ENCODE peak calls at places on chromosomes 16 and 17, in five cellular contexts. One of them, this sample, is unnamed.

GRCh38 chr16:55542459-55543082 is 23.9 kb upstream of the CAPNS2 start:
- DNase-seq in adrenal gland: no peak
- DNase-seq in tibial artery: no peak
- DNase-seq in Peyer's patch: no peak
- DNase-seq in OCI-LY7: no peak
- DNase-seq in this sample: no peak

GRCh38 chr17:18129041-18129502 is 20.5 kb downstream of the MYO15A start:
- DNase-seq in OCI-LY7: no peak
- DNase-seq in Peyer's patch: no peak
- DNase-seq in tibial artery: no peak
- DNase-seq in adrenal gland: peak; percentile 45
- DNase-seq in this sample: no peak

GRCh38 chr17:57255776-57256681 is at the start of gene MSI2:
- DNase-seq in Peyer's patch: peak; percentile 98
- DNase-seq in OCI-LY7: peak; percentile 89
- DNase-seq in adrenal gland: peak; percentile 96
- DNase-seq in tibial artery: peak; percentile 95
- DNase-seq in this sample: peak; percentile 90

GRCh38 chr16:57264950-57265371 is 19.5 kb downstream of the PLLP start:
- DNase-seq in Peyer's patch: no peak
- DNase-seq in tibial artery: no peak
- DNase-seq in adrenal gland: no peak
- DNase-seq in OCI-LY7: no peak
- DNase-seq in this sample: no peak

GRCh38 chr16:85149776-85150175 is 37.5 kb upstream of the CIBAR2 start:
- DNase-seq in adrenal gland: peak; percentile 49
- DNase-seq in OCI-LY7: no peak
- DNase-seq in Peyer's patch: no peak
- DNase-seq in tibial artery: no peak
- DNase-seq in this sample: no peak

GRCh38 chr16:48274476-48274875 is 27.1 kb upstream of the ABCC11 start:
- DNase-seq in tibial artery: no peak
- DNase-seq in Peyer's patch: no peak
- DNase-seq in OCI-LY7: no peak
- DNase-seq in adrenal gland: no peak
- DNase-seq in this sample: no peak

GRCh38 chr17:38871247-38871991 is 1.6 kb downstream of the LASP1 start:
- DNase-seq in adrenal gland: peak; percentile 89
- DNase-seq in Peyer's patch: peak; percentile 62
- DNase-seq in tibial artery: peak; percentile 83
- DNase-seq in OCI-LY7: peak; percentile 73
- DNase-seq in this sample: peak; percentile 87

GRCh38 chr17:3801792-3802191 is 804 bp upstream of the ITGAE start:
- DNase-seq in OCI-LY7: no peak
- DNase-seq in adrenal gland: no peak
- DNase-seq in Peyer's patch: no peak
- DNase-seq in tibial artery: no peak
- DNase-seq in this sample: no peak

GRCh38 chr17:34825102-34825501 is 136.2 kb downstream of the CCT6B start:
- DNase-seq in adrenal gland: no peak
- DNase-seq in tibial artery: no peak
- DNase-seq in OCI-LY7: no peak
- DNase-seq in Peyer's patch: no peak
- DNase-seq in this sample: no peak

GRCh38 chr17:4879591-4879990 is 19.7 kb upstream of the C17orf107 start:
- DNase-seq in adrenal gland: no peak
- DNase-seq in tibial artery: no peak
- DNase-seq in Peyer's patch: no peak
- DNase-seq in OCI-LY7: no peak
- DNase-seq in this sample: no peak

GRCh38 chr17:10186771-10187425 is 11.5 kb downstream of the GAS7 start:
- DNase-seq in OCI-LY7: no peak
- DNase-seq in tibial artery: no peak
- DNase-seq in adrenal gland: no peak
- DNase-seq in Peyer's patch: no peak
- DNase-seq in this sample: no peak

GRCh38 chr17:8991514-8992285 is 26.2 kb upstream of the PIK3R5 start:
- DNase-seq in adrenal gland: peak; percentile 70
- DNase-seq in OCI-LY7: peak; percentile 63
- DNase-seq in Peyer's patch: peak; percentile 58
- DNase-seq in tibial artery: peak; percentile 64
- DNase-seq in this sample: peak; percentile 42

GRCh38 chr17:63854709-63855108 is 12.2 kb upstream of the SMARCD2 start:
- DNase-seq in OCI-LY7: no peak
- DNase-seq in adrenal gland: no peak
- DNase-seq in Peyer's patch: no peak
- DNase-seq in tibial artery: no peak
- DNase-seq in this sample: no peak

GRCh38 chr17:74430706-74431567 is 951 bp upstream of the GPRC5C start:
- DNase-seq in Peyer's patch: peak; percentile 28
- DNase-seq in adrenal gland: peak; percentile 86
- DNase-seq in OCI-LY7: no peak
- DNase-seq in tibial artery: peak; percentile 87
- DNase-seq in this sample: peak; percentile 88

GRCh38 chr17:52376137-52376536 is 217.6 kb upstream of the CA10 start:
- DNase-seq in Peyer's patch: no peak
- DNase-seq in adrenal gland: no peak
- DNase-seq in OCI-LY7: no peak
- DNase-seq in tibial artery: no peak
- DNase-seq in this sample: no peak

GRCh38 chr16:642189-643049 is 791 bp downstream of the MCRIP2 start:
- DNase-seq in adrenal gland: peak; percentile 83
- DNase-seq in OCI-LY7: peak; percentile 60
- DNase-seq in tibial artery: no peak
- DNase-seq in Peyer's patch: peak; percentile 68
- DNase-seq in this sample: peak; percentile 77

GRCh38 chr17:60165976-60166375 is 16.2 kb downstream of the CA4 start:
- DNase-seq in Peyer's patch: no peak
- DNase-seq in tibial artery: no peak
- DNase-seq in adrenal gland: no peak
- DNase-seq in OCI-LY7: no peak
- DNase-seq in this sample: no peak

GRCh38 chr17:45293413-45294211 is 23.2 kb downstream of the MAP3K14 start:
- DNase-seq in OCI-LY7: no peak
- DNase-seq in tibial artery: peak; percentile 92
- DNase-seq in Peyer's patch: no peak
- DNase-seq in adrenal gland: peak; percentile 98
- DNase-seq in this sample: no peak

GRCh38 chr17:67400193-67400592 is 23.1 kb downstream of the PITPNC1 start:
- DNase-seq in tibial artery: no peak
- DNase-seq in Peyer's patch: no peak
- DNase-seq in adrenal gland: no peak
- DNase-seq in OCI-LY7: no peak
- DNase-seq in this sample: no peak

GRCh38 chr16:13021996-13022395 is 120.6 kb downstream of the SHISA9 start:
- DNase-seq in OCI-LY7: no peak
- DNase-seq in tibial artery: no peak
- DNase-seq in adrenal gland: no peak
- DNase-seq in Peyer's patch: no peak
- DNase-seq in this sample: no peak

GRCh38 chr16:77077523-77077922 is 113.5 kb upstream of the MON1B start:
- DNase-seq in Peyer's patch: no peak
- DNase-seq in OCI-LY7: no peak
- DNase-seq in tibial artery: no peak
- DNase-seq in adrenal gland: no peak
- DNase-seq in this sample: no peak

GRCh38 chr17:38558751-38559024 is 47.1 kb downstream of the SRCIN1 start:
- DNase-seq in adrenal gland: no peak
- DNase-seq in tibial artery: no peak
- DNase-seq in OCI-LY7: no peak
- DNase-seq in Peyer's patch: no peak
- DNase-seq in this sample: no peak

GRCh38 chr16:75860654-75861053 is 134.4 kb upstream of the CPHXL start:
- DNase-seq in adrenal gland: no peak
- DNase-seq in OCI-LY7: no peak
- DNase-seq in Peyer's patch: no peak
- DNase-seq in tibial artery: no peak
- DNase-seq in this sample: no peak

GRCh38 chr17:1730345-1731193 is 6.1 kb downstream of the WDR81 start:
- DNase-seq in Peyer's patch: no peak
- DNase-seq in adrenal gland: peak; percentile 93
- DNase-seq in tibial artery: peak; percentile 90
- DNase-seq in OCI-LY7: no peak
- DNase-seq in this sample: no peak

GRCh38 chr17:41420134-41420533 is 4.3 kb downstream of the KRT37 start:
- DNase-seq in adrenal gland: no peak
- DNase-seq in OCI-LY7: no peak
- DNase-seq in Peyer's patch: no peak
- DNase-seq in tibial artery: no peak
- DNase-seq in this sample: no peak

GRCh38 chr17:66661857-66662256 is 173.1 kb upstream of the CACNG5 start:
- DNase-seq in adrenal gland: no peak
- DNase-seq in Peyer's patch: no peak
- DNase-seq in OCI-LY7: no peak
- DNase-seq in tibial artery: no peak
- DNase-seq in this sample: no peak

GRCh38 chr17:72400863-72401262 is 280.0 kb downstream of the SOX9 start:
- DNase-seq in OCI-LY7: no peak
- DNase-seq in Peyer's patch: no peak
- DNase-seq in adrenal gland: no peak
- DNase-seq in tibial artery: no peak
- DNase-seq in this sample: no peak

GRCh38 chr16:69618307-69618706 is 52.5 kb downstream of the NFAT5 start:
- DNase-seq in Peyer's patch: no peak
- DNase-seq in tibial artery: no peak
- DNase-seq in OCI-LY7: no peak
- DNase-seq in adrenal gland: no peak
- DNase-seq in this sample: no peak

GRCh38 chr17:37527249-37527851 is 37.7 kb downstream of the DUSP14 start:
- DNase-seq in tibial artery: no peak
- DNase-seq in OCI-LY7: peak; percentile 72
- DNase-seq in Peyer's patch: no peak
- DNase-seq in adrenal gland: peak; percentile 16
- DNase-seq in this sample: peak; percentile 70

GRCh38 chr17:19237389-19238166 is 412 bp downstream of the EPN2 start:
- DNase-seq in Peyer's patch: peak; percentile 25
- DNase-seq in OCI-LY7: no peak
- DNase-seq in adrenal gland: peak; percentile 14
- DNase-seq in tibial artery: peak; percentile 37
- DNase-seq in this sample: peak; percentile 47

GRCh38 chr17:3026125-3026855 is 37.1 kb downstream of the OR1D5 start:
- DNase-seq in Peyer's patch: no peak
- DNase-seq in tibial artery: peak; percentile 15
- DNase-seq in adrenal gland: no peak
- DNase-seq in OCI-LY7: no peak
- DNase-seq in this sample: peak; percentile 25

GRCh38 chr17:55533611-55534010 is 22.4 kb upstream of the SMIM36 start:
- DNase-seq in Peyer's patch: no peak
- DNase-seq in OCI-LY7: no peak
- DNase-seq in tibial artery: no peak
- DNase-seq in adrenal gland: no peak
- DNase-seq in this sample: no peak

GRCh38 chr17:55540414-55541091 is 29.3 kb upstream of the SMIM36 start:
- DNase-seq in Peyer's patch: no peak
- DNase-seq in tibial artery: no peak
- DNase-seq in adrenal gland: no peak
- DNase-seq in OCI-LY7: no peak
- DNase-seq in this sample: no peak

GRCh38 chr17:55531053-55531728 is 19.9 kb upstream of the SMIM36 start:
- DNase-seq in adrenal gland: no peak
- DNase-seq in OCI-LY7: no peak
- DNase-seq in Peyer's patch: no peak
- DNase-seq in tibial artery: no peak
- DNase-seq in this sample: no peak

GRCh38 chr17:55532670-55533069 is 21.4 kb upstream of the SMIM36 start:
- DNase-seq in Peyer's patch: no peak
- DNase-seq in OCI-LY7: no peak
- DNase-seq in tibial artery: no peak
- DNase-seq in adrenal gland: no peak
- DNase-seq in this sample: no peak

GRCh38 chr17:55536205-55536604 is 25.0 kb upstream of the SMIM36 start:
- DNase-seq in adrenal gland: no peak
- DNase-seq in tibial artery: no peak
- DNase-seq in Peyer's patch: no peak
- DNase-seq in OCI-LY7: no peak
- DNase-seq in this sample: no peak
- H3K4me3 ChIP-seq in adrenal gland: no peak overlapping the region
- H3K4me3 ChIP-seq in tibial artery: no peak overlapping the region
- H3K4me3 ChIP-seq in Peyer's patch: no peak overlapping the region
- H3K4me3 ChIP-seq in OCI-LY7: no peak overlapping the region
- H3K4me3 ChIP-seq in this sample: no peak overlapping the region

GRCh38 chr17:62030264-62030663 is 34.8 kb downstream of the MED13 start:
- DNase-seq in OCI-LY7: no peak
- DNase-seq in Peyer's patch: no peak
- DNase-seq in tibial artery: no peak
- DNase-seq in adrenal gland: peak; percentile 52
- DNase-seq in this sample: no peak

GRCh38 chr17:62038248-62038647 is 26.8 kb downstream of the MED13 start:
- DNase-seq in OCI-LY7: no peak
- DNase-seq in adrenal gland: no peak
- DNase-seq in tibial artery: no peak
- DNase-seq in Peyer's patch: no peak
- DNase-seq in this sample: no peak

GRCh38 chr17:62033317-62033716 is 31.8 kb downstream of the MED13 start:
- DNase-seq in tibial artery: no peak
- DNase-seq in adrenal gland: no peak
- DNase-seq in Peyer's patch: no peak
- DNase-seq in OCI-LY7: no peak
- DNase-seq in this sample: no peak

GRCh38 chr17:62032480-62032879 is 32.6 kb downstream of the MED13 start:
- DNase-seq in OCI-LY7: no peak
- DNase-seq in tibial artery: no peak
- DNase-seq in Peyer's patch: no peak
- DNase-seq in adrenal gland: no peak
- DNase-seq in this sample: no peak
- TF ChIP-seq CTCF in OCI-LY7: no peak
- TF ChIP-seq CTCF in tibial artery: no peak
- TF ChIP-seq CTCF in Peyer's patch: no peak
- TF ChIP-seq CTCF in adrenal gland: no peak
- TF ChIP-seq CTCF in this sample: no peak

GRCh38 chr17:47830991-47831933 is at the start of the genes LRRC46 and MRPL10:
- DNase-seq in tibial artery: peak; percentile 88
- DNase-seq in OCI-LY7: peak; percentile 93
- DNase-seq in adrenal gland: peak; percentile 94
- DNase-seq in Peyer's patch: peak; percentile 87
- DNase-seq in this sample: peak; percentile 97
- H3K4me3 ChIP-seq in tibial artery: peak within 1 kb of the TSS; percentile 65
- H3K4me3 ChIP-seq in OCI-LY7: peak within 1 kb of the TSS; percentile 93
- H3K4me3 ChIP-seq in adrenal gland: peak within 1 kb of the TSS; percentile 55
- H3K4me3 ChIP-seq in Peyer's patch: peak within 1 kb of the TSS; percentile 70
- H3K4me3 ChIP-seq in this sample: peak within 1 kb of the TSS; percentile 54

DNA sequence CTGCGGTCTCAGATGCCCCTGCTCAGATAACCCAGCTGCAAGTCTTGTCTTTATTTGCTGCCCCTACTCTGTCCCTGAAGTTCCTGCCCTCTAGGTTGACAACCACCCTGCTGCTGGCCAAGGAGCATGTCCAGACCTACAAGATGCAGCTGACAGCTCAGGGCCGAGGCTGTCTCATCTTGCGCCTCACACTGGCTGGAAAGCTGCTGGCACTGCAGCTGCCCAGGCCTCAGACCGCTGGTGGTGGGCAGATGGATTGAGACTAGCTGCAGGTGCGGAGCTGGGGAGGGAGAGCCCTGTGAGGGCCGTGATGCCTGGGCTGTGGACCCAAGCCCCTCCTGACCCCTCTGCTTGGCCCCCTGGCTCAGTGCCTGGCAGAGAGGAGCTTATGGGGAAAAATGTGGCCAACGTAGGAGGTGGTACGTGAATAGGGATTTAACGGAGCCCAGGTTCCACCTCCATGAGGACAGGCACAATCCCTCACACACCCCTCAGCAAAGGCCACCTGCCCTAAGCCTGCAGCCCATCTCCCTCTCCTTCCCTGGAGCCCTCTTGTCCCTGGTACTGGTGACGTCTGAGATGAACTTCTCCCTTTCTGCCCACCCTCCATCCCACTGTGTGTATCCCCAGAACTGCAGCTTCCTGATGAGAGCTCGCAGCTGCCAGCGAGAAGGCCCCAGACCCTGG is 8.3 kb upstream of the GALK1 start:
- DNase-seq in adrenal gland: no peak
- DNase-seq in tibial artery: no peak
- DNase-seq in OCI-LY7: no peak
- DNase-seq in Peyer's patch: no peak
- DNase-seq in this sample: no peak
- TF ChIP-seq CTCF in adrenal gland: no peak
- TF ChIP-seq CTCF in tibial artery: no peak
- TF ChIP-seq CTCF in OCI-LY7: peak; percentile 27
- TF ChIP-seq CTCF in Peyer's patch: no peak
- TF ChIP-seq CTCF in this sample: no peak